ENCODE peak calls at places on chromosomes 5 and 9, in seven cellular contexts. One of them, this sample, is unnamed.
A peak's percentile ranks its signal among the peaks of the same experiment; 100 is the strongest.

GRCh38 chr9:123787411-123787810 is 142.5 kb downstream of the DENND1A start:
- DNase-seq in A549: no peak
- DNase-seq in endodermal cell: no peak
- DNase-seq in CD4-positive, alpha-beta memory T cell: no peak
- DNase-seq in body of pancreas: no peak
- DNase-seq in gastrocnemius medialis: no peak
- DNase-seq in heart left ventricle: no peak
- DNase-seq in this sample: no peak

GRCh38 chr5:139383275-139383992 is at the start of gene SLC23A1:
- DNase-seq in A549: peak; percentile 61
- DNase-seq in endodermal cell: peak; percentile 49
- DNase-seq in CD4-positive, alpha-beta memory T cell: no peak
- DNase-seq in body of pancreas: peak; percentile 61
- DNase-seq in gastrocnemius medialis: peak; percentile 21
- DNase-seq in heart left ventricle: no peak
- DNase-seq in this sample: no peak

GRCh38 chr9:73270967-73271722 is 119.5 kb downstream of the ANXA1 start:
- DNase-seq in A549: peak; percentile 30
- DNase-seq in endodermal cell: no peak
- DNase-seq in CD4-positive, alpha-beta memory T cell: no peak
- DNase-seq in body of pancreas: no peak
- DNase-seq in gastrocnemius medialis: no peak
- DNase-seq in heart left ventricle: no peak
- DNase-seq in this sample: no peak

GRCh38 chr5:157252741-157253465 is 13.0 kb upstream of the CYFIP2 start:
- DNase-seq in A549: no peak
- DNase-seq in endodermal cell: no peak
- DNase-seq in CD4-positive, alpha-beta memory T cell: peak; percentile 84
- DNase-seq in body of pancreas: no peak
- DNase-seq in gastrocnemius medialis: no peak
- DNase-seq in heart left ventricle: no peak
- DNase-seq in this sample: no peak

GRCh38 chr9:122120672-122121071 is 27.6 kb upstream of the TTLL11 start:
- DNase-seq in A549: no peak
- DNase-seq in endodermal cell: no peak
- DNase-seq in CD4-positive, alpha-beta memory T cell: no peak
- DNase-seq in body of pancreas: no peak
- DNase-seq in gastrocnemius medialis: no peak
- DNase-seq in heart left ventricle: no peak
- DNase-seq in this sample: no peak

GRCh38 chr9:27633754-27634153 is 60.5 kb upstream of the C9orf72 start:
- DNase-seq in A549: no peak
- DNase-seq in endodermal cell: no peak
- DNase-seq in CD4-positive, alpha-beta memory T cell: no peak
- DNase-seq in body of pancreas: no peak
- DNase-seq in gastrocnemius medialis: no peak
- DNase-seq in heart left ventricle: no peak
- DNase-seq in this sample: no peak

GRCh38 chr5:132059696-132060500 is 557 bp upstream of the IL3 start:
- DNase-seq in A549: no peak
- DNase-seq in endodermal cell: peak; percentile 35
- DNase-seq in CD4-positive, alpha-beta memory T cell: no peak
- DNase-seq in body of pancreas: no peak
- DNase-seq in gastrocnemius medialis: no peak
- DNase-seq in heart left ventricle: no peak
- DNase-seq in this sample: no peak

GRCh38 chr9:34493972-34494535 is 28.7 kb downstream of the ENHO start:
- DNase-seq in A549: peak; percentile 20
- DNase-seq in endodermal cell: peak; percentile 91
- DNase-seq in CD4-positive, alpha-beta memory T cell: peak; percentile 12
- DNase-seq in body of pancreas: peak; percentile 28
- DNase-seq in gastrocnemius medialis: no peak
- DNase-seq in heart left ventricle: peak; percentile 60
- DNase-seq in this sample: peak; percentile 78

GRCh38 chr5:78753093-78753531 is 104.5 kb upstream of the LHFPL2 start:
- DNase-seq in A549: no peak
- DNase-seq in endodermal cell: no peak
- DNase-seq in CD4-positive, alpha-beta memory T cell: no peak
- DNase-seq in body of pancreas: no peak
- DNase-seq in gastrocnemius medialis: no peak
- DNase-seq in heart left ventricle: no peak
- DNase-seq in this sample: no peak

GRCh38 chr5:62720036-62720441 is 141.4 kb downstream of the LRRC70 start:
- DNase-seq in A549: peak; percentile 37
- DNase-seq in endodermal cell: peak; percentile 85
- DNase-seq in CD4-positive, alpha-beta memory T cell: no peak
- DNase-seq in body of pancreas: peak; percentile 17
- DNase-seq in gastrocnemius medialis: no peak
- DNase-seq in heart left ventricle: no peak
- DNase-seq in this sample: no peak

GRCh38 chr9:95684516-95684915 is 167.7 kb upstream of the PTCH1 start:
- DNase-seq in A549: no peak
- DNase-seq in endodermal cell: no peak
- DNase-seq in CD4-positive, alpha-beta memory T cell: no peak
- DNase-seq in body of pancreas: no peak
- DNase-seq in gastrocnemius medialis: no peak
- DNase-seq in heart left ventricle: no peak
- DNase-seq in this sample: no peak

GRCh38 chr9:134314039-134314949 is 12.0 kb upstream of the RXRA start:
- DNase-seq in A549: no peak
- DNase-seq in endodermal cell: no peak
- DNase-seq in CD4-positive, alpha-beta memory T cell: no peak
- DNase-seq in body of pancreas: no peak
- DNase-seq in gastrocnemius medialis: no peak
- DNase-seq in heart left ventricle: no peak
- DNase-seq in this sample: no peak

GRCh38 chr9:91884746-91885687 is 65.0 kb downstream of the ROR2 start:
- DNase-seq in A549: no peak
- DNase-seq in endodermal cell: peak; percentile 81
- DNase-seq in CD4-positive, alpha-beta memory T cell: no peak
- DNase-seq in body of pancreas: no peak
- DNase-seq in gastrocnemius medialis: no peak
- DNase-seq in heart left ventricle: no peak
- DNase-seq in this sample: no peak

GRCh38 chr9:22237497-22238363 is 208.9 kb upstream of the DMRTA1 start:
- DNase-seq in A549: peak; percentile 53
- DNase-seq in endodermal cell: no peak
- DNase-seq in CD4-positive, alpha-beta memory T cell: no peak
- DNase-seq in body of pancreas: no peak
- DNase-seq in gastrocnemius medialis: no peak
- DNase-seq in heart left ventricle: no peak
- DNase-seq in this sample: no peak

DNA sequence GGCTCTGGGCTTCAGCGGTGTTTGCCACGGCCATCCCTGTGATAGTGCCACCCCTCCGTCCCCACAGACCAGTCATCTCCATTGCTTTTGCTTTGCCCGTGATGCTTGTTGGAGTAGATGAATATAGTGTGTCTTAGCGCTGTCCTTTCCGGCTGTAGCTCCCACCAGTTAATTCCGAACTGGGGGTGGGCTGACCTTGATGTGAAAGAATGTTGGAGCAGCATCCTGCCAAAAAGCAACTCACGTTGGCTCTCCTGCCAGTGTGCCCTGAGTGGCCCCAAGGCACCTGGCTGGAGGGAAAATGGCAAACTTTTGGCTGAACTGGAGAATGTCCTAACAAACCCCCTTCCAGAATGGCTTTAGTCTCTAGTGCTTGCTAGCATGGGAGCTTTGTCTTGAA is 20.0 kb downstream of the CLTA start:
- DNase-seq in A549: no peak
- DNase-seq in endodermal cell: no peak
- DNase-seq in CD4-positive, alpha-beta memory T cell: no peak
- DNase-seq in body of pancreas: no peak
- DNase-seq in gastrocnemius medialis: no peak
- DNase-seq in heart left ventricle: no peak
- DNase-seq in this sample: no peak
- H3K4me1 ChIP-seq in A549: peaks cover 16% of the 10 kb centered on the region
- H3K4me1 ChIP-seq in endodermal cell: peaks cover 17% of the 10 kb centered on the region
- H3K4me1 ChIP-seq in CD4-positive, alpha-beta memory T cell: peaks cover 40% of the 10 kb centered on the region
- H3K4me1 ChIP-seq in body of pancreas: peaks cover 36% of the 10 kb centered on the region
- H3K4me1 ChIP-seq in gastrocnemius medialis: peaks cover 66% of the 10 kb centered on the region
- H3K4me1 ChIP-seq in heart left ventricle: peaks cover 94% of the 10 kb centered on the region
- H3K4me1 ChIP-seq in this sample: peaks cover 2% of the 10 kb centered on the region

GRCh38 chr5:67201897-67202549 is 5.4 kb upstream of the CD180 start:
- DNase-seq in A549: no peak
- DNase-seq in endodermal cell: no peak
- DNase-seq in CD4-positive, alpha-beta memory T cell: no peak
- DNase-seq in body of pancreas: no peak
- DNase-seq in gastrocnemius medialis: no peak
- DNase-seq in heart left ventricle: no peak
- DNase-seq in this sample: no peak

GRCh38 chr5:67200809-67201562 is 4.4 kb upstream of the CD180 start:
- DNase-seq in A549: no peak
- DNase-seq in endodermal cell: no peak
- DNase-seq in CD4-positive, alpha-beta memory T cell: no peak
- DNase-seq in body of pancreas: no peak
- DNase-seq in gastrocnemius medialis: no peak
- DNase-seq in heart left ventricle: no peak
- DNase-seq in this sample: no peak

GRCh38 chr5:67203701-67204074 is 7.1 kb upstream of the CD180 start:
- DNase-seq in A549: no peak
- DNase-seq in endodermal cell: no peak
- DNase-seq in CD4-positive, alpha-beta memory T cell: no peak
- DNase-seq in body of pancreas: no peak
- DNase-seq in gastrocnemius medialis: no peak
- DNase-seq in heart left ventricle: no peak
- DNase-seq in this sample: no peak

GRCh38 chr5:67204821-67205220 is 8.2 kb upstream of the CD180 start:
- DNase-seq in A549: no peak
- DNase-seq in endodermal cell: no peak
- DNase-seq in CD4-positive, alpha-beta memory T cell: no peak
- DNase-seq in body of pancreas: no peak
- DNase-seq in gastrocnemius medialis: no peak
- DNase-seq in heart left ventricle: no peak
- DNase-seq in this sample: no peak

DNA sequence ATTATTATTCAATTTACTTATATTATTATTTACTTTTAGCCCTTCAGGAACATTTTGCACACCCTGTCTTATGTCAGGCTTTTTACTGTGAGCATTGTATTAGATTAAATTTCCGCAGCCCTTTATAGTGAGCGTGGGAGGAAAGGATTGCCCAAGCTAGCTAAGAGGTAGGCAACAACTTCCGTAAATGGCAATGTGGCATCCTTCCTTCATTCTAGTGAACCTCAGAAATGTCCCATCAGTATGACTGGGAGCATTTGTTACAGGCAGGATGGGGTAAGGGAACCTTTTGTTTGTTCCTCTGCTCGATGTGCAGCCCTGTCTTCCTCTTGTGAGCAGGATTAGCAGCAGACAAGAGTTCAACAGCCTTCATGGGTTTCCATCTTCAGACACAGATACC is 6.2 kb upstream of the CD180 start:
- DNase-seq in A549: no peak
- DNase-seq in endodermal cell: no peak
- DNase-seq in CD4-positive, alpha-beta memory T cell: no peak
- DNase-seq in body of pancreas: no peak
- DNase-seq in gastrocnemius medialis: no peak
- DNase-seq in heart left ventricle: no peak
- DNase-seq in this sample: no peak
- H3K4me1 ChIP-seq in A549: peaks cover 21% of the 10 kb centered on the region
- H3K4me1 ChIP-seq in endodermal cell: no peaks in the 10 kb centered on the region
- H3K4me1 ChIP-seq in CD4-positive, alpha-beta memory T cell: peaks cover 85% of the 10 kb centered on the region
- H3K4me1 ChIP-seq in body of pancreas: no peaks in the 10 kb centered on the region
- H3K4me1 ChIP-seq in gastrocnemius medialis: no peaks in the 10 kb centered on the region
- H3K4me1 ChIP-seq in heart left ventricle: peaks cover 8% of the 10 kb centered on the region
- H3K4me1 ChIP-seq in this sample: no peaks in the 10 kb centered on the region

DNA sequence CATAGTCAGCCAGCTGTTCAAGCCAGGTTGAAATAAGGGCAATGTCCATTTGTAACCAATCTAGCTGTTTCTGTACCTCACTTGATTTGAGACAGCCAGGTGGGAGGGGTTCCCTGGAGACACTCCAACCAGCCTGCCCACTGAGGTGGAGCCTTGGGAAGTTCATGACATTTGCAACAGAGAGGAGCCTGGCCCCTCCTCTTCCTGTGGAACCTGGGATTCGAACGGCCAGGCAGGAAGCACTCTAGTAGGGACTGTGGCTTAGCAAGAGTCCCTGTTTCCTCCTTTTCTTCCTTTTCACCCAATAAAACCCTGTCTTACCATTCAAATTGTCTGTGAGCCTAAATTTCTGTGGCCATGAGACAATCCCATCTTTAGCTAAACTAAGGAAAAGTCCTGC is 312.3 kb upstream of the NMUR2 start:
- DNase-seq in A549: no peak
- DNase-seq in endodermal cell: no peak
- DNase-seq in CD4-positive, alpha-beta memory T cell: no peak
- DNase-seq in body of pancreas: no peak
- DNase-seq in gastrocnemius medialis: no peak
- DNase-seq in heart left ventricle: no peak
- DNase-seq in this sample: no peak
- H3K4me1 ChIP-seq in A549: no peaks in the 10 kb centered on the region
- H3K4me1 ChIP-seq in endodermal cell: no peaks in the 10 kb centered on the region
- H3K4me1 ChIP-seq in CD4-positive, alpha-beta memory T cell: no peaks in the 10 kb centered on the region
- H3K4me1 ChIP-seq in body of pancreas: no peaks in the 10 kb centered on the region
- H3K4me1 ChIP-seq in gastrocnemius medialis: no peaks in the 10 kb centered on the region
- H3K4me1 ChIP-seq in heart left ventricle: no peaks in the 10 kb centered on the region
- H3K4me1 ChIP-seq in this sample: no peaks in the 10 kb centered on the region

DNA sequence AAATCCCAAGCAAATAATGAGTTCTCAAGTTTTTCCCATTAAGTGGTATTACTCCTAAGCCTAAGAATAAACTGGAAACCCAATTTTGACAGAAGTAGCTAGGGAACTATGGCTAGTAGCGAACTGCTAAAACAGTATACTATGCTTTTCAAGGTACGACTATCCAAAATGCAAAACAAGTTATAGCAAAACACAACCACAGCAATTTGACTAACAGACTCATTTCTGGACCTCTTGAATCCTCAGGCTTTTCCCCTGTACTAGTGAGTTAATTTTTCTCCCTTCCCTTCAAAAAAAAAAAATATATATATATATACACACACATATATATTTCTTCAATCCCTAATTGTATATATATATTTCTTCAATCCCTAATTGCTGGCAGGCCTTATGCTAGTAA is 7.3 kb downstream of the FBXW11 start:
- DNase-seq in A549: no peak
- DNase-seq in endodermal cell: no peak
- DNase-seq in CD4-positive, alpha-beta memory T cell: no peak
- DNase-seq in body of pancreas: no peak
- DNase-seq in gastrocnemius medialis: no peak
- DNase-seq in heart left ventricle: no peak
- DNase-seq in this sample: no peak
- H3K4me1 ChIP-seq in A549: peaks cover 31% of the 10 kb centered on the region
- H3K4me1 ChIP-seq in endodermal cell: peaks cover 28% of the 10 kb centered on the region
- H3K4me1 ChIP-seq in CD4-positive, alpha-beta memory T cell: peaks cover 40% of the 10 kb centered on the region
- H3K4me1 ChIP-seq in body of pancreas: peaks cover 81% of the 10 kb centered on the region
- H3K4me1 ChIP-seq in gastrocnemius medialis: peaks cover 42% of the 10 kb centered on the region
- H3K4me1 ChIP-seq in heart left ventricle: peaks cover 75% of the 10 kb centered on the region
- H3K4me1 ChIP-seq in this sample: peaks cover 24% of the 10 kb centered on the region

GRCh38 chr9:83981126-83981871 is 694 bp downstream of the RMI1 start:
- DNase-seq in A549: peak; percentile 52
- DNase-seq in endodermal cell: peak; percentile 60
- DNase-seq in CD4-positive, alpha-beta memory T cell: no peak
- DNase-seq in body of pancreas: peak; percentile 68
- DNase-seq in gastrocnemius medialis: peak; percentile 56
- DNase-seq in heart left ventricle: peak; percentile 30
- DNase-seq in this sample: peak; percentile 76
- H3K4me1 ChIP-seq in A549: peaks cover 35% of the 10 kb centered on the region
- H3K4me1 ChIP-seq in endodermal cell: no peaks in the 10 kb centered on the region
- H3K4me1 ChIP-seq in CD4-positive, alpha-beta memory T cell: peaks cover 32% of the 10 kb centered on the region
- H3K4me1 ChIP-seq in body of pancreas: peaks cover 37% of the 10 kb centered on the region
- H3K4me1 ChIP-seq in gastrocnemius medialis: peaks cover 31% of the 10 kb centered on the region
- H3K4me1 ChIP-seq in heart left ventricle: peaks cover 28% of the 10 kb centered on the region
- H3K4me1 ChIP-seq in this sample: peaks cover 30% of the 10 kb centered on the region

GRCh38 chr5:151779531-151780125 is 7.9 kb downstream of the G3BP1 start:
- DNase-seq in A549: no peak
- DNase-seq in endodermal cell: no peak
- DNase-seq in CD4-positive, alpha-beta memory T cell: no peak
- DNase-seq in body of pancreas: no peak
- DNase-seq in gastrocnemius medialis: no peak
- DNase-seq in heart left ventricle: no peak
- DNase-seq in this sample: no peak
- H3K4me1 ChIP-seq in A549: peaks cover 68% of the 10 kb centered on the region
- H3K4me1 ChIP-seq in endodermal cell: peaks cover 14% of the 10 kb centered on the region
- H3K4me1 ChIP-seq in CD4-positive, alpha-beta memory T cell: peaks cover 95% of the 10 kb centered on the region
- H3K4me1 ChIP-seq in body of pancreas: peaks cover 76% of the 10 kb centered on the region
- H3K4me1 ChIP-seq in gastrocnemius medialis: peaks cover 99% of the 10 kb centered on the region
- H3K4me1 ChIP-seq in heart left ventricle: peaks cover 88% of the 10 kb centered on the region
- H3K4me1 ChIP-seq in this sample: peaks cover 48% of the 10 kb centered on the region

This sample was measured in HAP-1.